ENCODE peak calls at places on chromosomes 12 and 14, in four cellular contexts. One of them, this sample, is unnamed.
A peak's percentile ranks its signal among the peaks of the same experiment; 100 is the strongest.

GRCh38 chr12:100473716-100474150 is at the start of gene NR1H4:
- DNase-seq in A673: no peak
- DNase-seq in AG04450: peak; percentile 16
- DNase-seq in uterus: no peak
- DNase-seq in this sample: no peak

GRCh38 chr12:100138048-100138907 is 4.4 kb downstream of the BLTP3B start:
- DNase-seq in A673: peak; percentile 44
- DNase-seq in AG04450: no peak
- DNase-seq in uterus: no peak
- DNase-seq in this sample: no peak

GRCh38 chr12:76646366-76646765 is 86.8 kb upstream of the OSBPL8 start:
- DNase-seq in A673: no peak
- DNase-seq in AG04450: no peak
- DNase-seq in uterus: no peak
- DNase-seq in this sample: no peak

GRCh38 chr12:89936631-89937030 is 228.0 kb upstream of the ATP2B1 start:
- DNase-seq in A673: no peak
- DNase-seq in AG04450: no peak
- DNase-seq in uterus: no peak
- DNase-seq in this sample: no peak

GRCh38 chr14:69044965-69045555 is 66.0 kb upstream of the ACTN1 start:
- DNase-seq in A673: no peak
- DNase-seq in AG04450: no peak
- DNase-seq in uterus: peak; percentile 73
- DNase-seq in this sample: peak; percentile 35

GRCh38 chr12:15180975-15181683 is 40.1 kb downstream of the RERG start:
- DNase-seq in A673: no peak
- DNase-seq in AG04450: no peak
- DNase-seq in uterus: no peak
- DNase-seq in this sample: no peak

GRCh38 chr14:52936437-52936836 is 14.4 kb downstream of the FERMT2 start:
- DNase-seq in A673: no peak
- DNase-seq in AG04450: no peak
- DNase-seq in uterus: no peak
- DNase-seq in this sample: no peak

GRCh38 chr12:82361461-82361915 is 3.2 kb downstream of the METTL25 start:
- DNase-seq in A673: no peak
- DNase-seq in AG04450: no peak
- DNase-seq in uterus: no peak
- DNase-seq in this sample: peak; percentile 17

GRCh38 chr12:121227294-121227693 is 17.4 kb downstream of the P2RX4 start:
- DNase-seq in A673: no peak
- DNase-seq in AG04450: no peak
- DNase-seq in uterus: no peak
- DNase-seq in this sample: no peak

GRCh38 chr12:117559978-117560377 is 198.6 kb upstream of the NOS1 start:
- DNase-seq in A673: no peak
- DNase-seq in AG04450: no peak
- DNase-seq in uterus: no peak
- DNase-seq in this sample: no peak

GRCh38 chr12:124390442-124391116 is 95.7 kb downstream of the RFLNA start:
- DNase-seq in A673: no peak
- DNase-seq in AG04450: no peak
- DNase-seq in uterus: no peak
- DNase-seq in this sample: no peak

GRCh38 chr14:92515510-92516343 is 2.1 kb downstream of the RIN3 start:
- DNase-seq in A673: no peak
- DNase-seq in AG04450: no peak
- DNase-seq in uterus: no peak
- DNase-seq in this sample: no peak

GRCh38 chr14:105387530-105387922 is 10.8 kb upstream of the TEX22 start:
- DNase-seq in A673: no peak
- DNase-seq in AG04450: no peak
- DNase-seq in uterus: no peak
- DNase-seq in this sample: no peak

GRCh38 chr12:52682938-52683574 is 2.8 kb upstream of the KRT1 start:
- DNase-seq in A673: no peak
- DNase-seq in AG04450: no peak
- DNase-seq in uterus: no peak
- DNase-seq in this sample: no peak

GRCh38 chr12:62776997-62777396 is 158.0 kb downstream of the PPM1H start:
- DNase-seq in A673: no peak
- DNase-seq in AG04450: no peak
- DNase-seq in uterus: no peak
- DNase-seq in this sample: no peak

GRCh38 chr14:91754185-91754584 is 22.3 kb upstream of the CATSPERB start:
- DNase-seq in A673: no peak
- DNase-seq in AG04450: no peak
- DNase-seq in uterus: no peak
- DNase-seq in this sample: peak; percentile 16

GRCh38 chr12:79834712-79835376 is 100.1 kb downstream of the PPP1R12A start:
- DNase-seq in A673: no peak
- DNase-seq in AG04450: no peak
- DNase-seq in uterus: no peak
- DNase-seq in this sample: no peak

GRCh38 chr14:100612879-100613455 is 25.8 kb upstream of the BEGAIN start:
- DNase-seq in A673: no peak
- DNase-seq in AG04450: no peak
- DNase-seq in uterus: no peak
- DNase-seq in this sample: no peak

GRCh38 chr12:68158427-68158826 is 1.1 kb downstream of the IFNG start:
- DNase-seq in A673: peak; percentile 44
- DNase-seq in AG04450: no peak
- DNase-seq in uterus: no peak
- DNase-seq in this sample: no peak

GRCh38 chr12:15205341-15206010 is 15.7 kb downstream of the RERG start:
- DNase-seq in A673: no peak
- DNase-seq in AG04450: no peak
- DNase-seq in uterus: no peak
- DNase-seq in this sample: no peak

GRCh38 chr14:64510825-64511679 is 6.5 kb downstream of the ZBTB1 start:
- DNase-seq in A673: peak; percentile 84
- DNase-seq in AG04450: peak; percentile 34
- DNase-seq in uterus: peak; percentile 47
- DNase-seq in this sample: peak; percentile 69

GRCh38 chr12:104998423-104999346 is 12.6 kb downstream of the NOPCHAP1 start:
- DNase-seq in A673: no peak
- DNase-seq in AG04450: no peak
- DNase-seq in uterus: no peak
- DNase-seq in this sample: no peak

GRCh38 chr12:103679771-103680170 is 92.7 kb downstream of the STAB2 start:
- DNase-seq in A673: no peak
- DNase-seq in AG04450: no peak
- DNase-seq in uterus: no peak
- DNase-seq in this sample: no peak

GRCh38 chr14:88189040-88189839 is 133.8 kb downstream of the KCNK10 start:
- DNase-seq in A673: peak; percentile 86
- DNase-seq in AG04450: peak; percentile 65
- DNase-seq in uterus: peak; percentile 46
- DNase-seq in this sample: no peak

GRCh38 chr12:106118278-106118820 is 20.4 kb downstream of the NUAK1 start:
- DNase-seq in A673: no peak
- DNase-seq in AG04450: no peak
- DNase-seq in uterus: no peak
- DNase-seq in this sample: no peak

GRCh38 chr14:90520326-90520725 is 123.5 kb downstream of the CALM1 start:
- DNase-seq in A673: no peak
- DNase-seq in AG04450: no peak
- DNase-seq in uterus: no peak
- DNase-seq in this sample: no peak

GRCh38 chr12:30996752-30997151 is 70.2 kb downstream of the TSPAN11 start:
- DNase-seq in A673: no peak
- DNase-seq in AG04450: no peak
- DNase-seq in uterus: no peak
- DNase-seq in this sample: no peak

GRCh38 chr14:24310387-24310665 is 386 bp downstream of the LTB4R2 start:
- DNase-seq in A673: no peak
- DNase-seq in AG04450: no peak
- DNase-seq in uterus: no peak
- DNase-seq in this sample: no peak

GRCh38 chr14:24309538-24310386 is at the start of gene LTB4R2:
- DNase-seq in A673: no peak
- DNase-seq in AG04450: no peak
- DNase-seq in uterus: no peak
- DNase-seq in this sample: no peak

GRCh38 chr14:24307575-24308341 is at the start of gene CIDEB:
- DNase-seq in A673: peak; percentile 69
- DNase-seq in AG04450: no peak
- DNase-seq in uterus: peak; percentile 52
- DNase-seq in this sample: peak; percentile 58

GRCh38 chr14:24307156-24307574 is 612 bp downstream of the CIDEB start:
- DNase-seq in A673: no peak
- DNase-seq in AG04450: no peak
- DNase-seq in uterus: no peak
- DNase-seq in this sample: no peak

GRCh38 chr14:24308342-24309124 is 756 bp upstream of the CIDEB start:
- DNase-seq in A673: no peak
- DNase-seq in AG04450: no peak
- DNase-seq in uterus: no peak
- DNase-seq in this sample: no peak
- TF ChIP-seq CTCF in A673: no peak
- TF ChIP-seq CTCF in AG04450: no peak
- TF ChIP-seq CTCF in uterus: no peak
- TF ChIP-seq CTCF in this sample: no peak

GRCh38 chr12:95996034-95996658 is at the start of gene HAL:
- DNase-seq in A673: peak; percentile 26
- DNase-seq in AG04450: no peak
- DNase-seq in uterus: no peak
- DNase-seq in this sample: no peak
- H3K9me3 ChIP-seq in A673: no peaks in the 10 kb centered on the region
- H3K9me3 ChIP-seq in AG04450: peaks cover 4% of the 10 kb centered on the region
- H3K9me3 ChIP-seq in uterus: no peaks in the 10 kb centered on the region
- H3K9me3 ChIP-seq in this sample: no peaks in the 10 kb centered on the region

DNA sequence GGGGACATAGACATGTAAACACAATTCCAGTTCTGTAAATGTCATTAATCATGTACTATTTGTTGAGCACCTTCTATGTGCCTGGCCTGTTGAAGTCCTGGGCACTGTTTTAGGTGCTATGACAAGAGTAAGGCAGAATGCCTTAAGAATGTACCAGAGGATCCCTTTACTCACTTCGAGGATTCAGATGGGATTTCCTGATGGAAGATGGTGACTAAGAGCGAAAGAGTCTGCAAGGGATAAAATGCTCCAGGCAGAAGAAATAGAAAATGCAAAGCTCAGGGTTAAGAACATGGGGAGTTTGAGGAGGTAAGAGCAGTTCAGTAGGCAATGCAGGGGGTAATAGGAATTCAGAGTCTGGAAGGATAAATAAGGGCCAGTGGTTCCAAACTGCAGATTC is 671.3 kb upstream of the TBX3 start:
- DNase-seq in A673: no peak
- DNase-seq in AG04450: no peak
- DNase-seq in uterus: no peak
- DNase-seq in this sample: no peak
- H3K27ac ChIP-seq in A673: no peak overlapping the region
- H3K27ac ChIP-seq in AG04450: no peak overlapping the region
- H3K27ac ChIP-seq in uterus: no peak overlapping the region
- H3K27ac ChIP-seq in this sample: no peak overlapping the region

DNA sequence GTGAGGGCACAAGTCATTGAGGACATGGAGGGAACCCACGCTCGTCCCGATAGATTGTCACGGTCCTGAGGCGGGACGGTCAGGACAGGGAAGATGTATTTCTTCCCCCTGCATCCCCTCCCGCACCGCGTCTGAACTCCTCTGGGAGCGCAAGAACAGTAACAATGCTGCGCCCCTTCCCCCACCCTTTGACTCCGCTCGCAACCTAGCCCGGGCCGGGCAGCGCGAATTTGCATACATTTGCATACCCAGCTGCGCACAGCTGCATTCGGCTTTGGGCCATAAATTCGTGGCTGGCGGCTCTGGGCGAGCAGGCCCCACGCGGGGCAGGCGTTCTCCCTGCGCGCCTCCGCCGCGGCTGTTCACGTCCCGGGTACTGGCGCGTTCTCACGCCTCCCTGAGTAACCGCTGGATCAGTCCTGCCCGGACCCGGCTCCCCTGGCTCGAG is 29.0 kb upstream of the SMUG1 start:
- DNase-seq in A673: peak; percentile 74
- DNase-seq in AG04450: no peak
- DNase-seq in uterus: no peak
- DNase-seq in this sample: no peak
- TF ChIP-seq CTCF in A673: no peak
- TF ChIP-seq CTCF in AG04450: peak; percentile 2
- TF ChIP-seq CTCF in uterus: no peak
- TF ChIP-seq CTCF in this sample: no peak

DNA sequence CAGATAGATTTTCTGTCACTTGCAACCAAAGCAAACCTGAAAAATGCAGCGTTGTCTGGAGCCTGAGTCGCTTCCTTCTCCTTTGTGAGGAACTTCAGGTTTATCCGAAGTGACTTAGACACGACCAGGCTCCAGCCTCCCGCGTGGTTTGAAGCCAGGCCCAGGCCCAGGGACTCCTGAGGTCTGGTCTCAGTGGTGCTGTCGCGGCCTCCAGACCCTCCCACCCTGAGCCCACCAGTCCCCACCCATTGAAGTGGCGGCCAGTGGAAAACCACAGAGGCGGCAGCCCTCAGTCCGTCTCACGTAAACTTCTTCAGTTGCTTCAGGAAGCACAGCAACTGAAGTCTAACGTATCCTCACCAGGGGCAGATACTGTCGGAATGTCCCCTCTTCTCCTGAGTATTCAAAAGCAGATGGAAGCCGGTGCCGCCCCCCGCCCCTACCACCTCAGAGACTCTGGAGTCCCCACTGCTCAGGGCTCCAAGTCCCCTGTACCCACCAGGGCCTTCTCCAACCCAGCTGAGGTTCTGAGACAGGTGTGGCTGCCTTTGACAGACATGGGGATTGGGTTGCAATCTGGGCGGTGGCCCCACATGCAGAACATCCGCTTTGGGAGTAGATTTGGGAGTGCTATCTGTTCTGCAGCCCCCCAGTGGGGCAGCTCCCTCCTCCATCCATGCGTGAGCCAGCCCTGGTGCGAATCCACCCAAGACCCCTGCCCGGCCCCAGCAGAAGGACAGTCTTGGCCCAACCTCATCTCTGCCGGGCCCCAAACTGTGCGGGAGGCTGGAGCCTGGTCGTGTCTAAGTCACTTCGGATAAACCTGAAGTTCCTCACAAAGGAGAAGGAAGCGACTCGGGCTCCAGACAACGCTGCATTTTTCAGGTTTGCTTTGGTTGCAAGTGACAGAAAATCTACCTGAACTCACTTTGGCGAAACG is 26.6 kb upstream of the GALNT9 start:
- DNase-seq in A673: no peak
- DNase-seq in AG04450: no peak
- DNase-seq in uterus: no peak
- DNase-seq in this sample: no peak
- H3K9me3 ChIP-seq in A673: no peaks in the 10 kb centered on the region
- H3K9me3 ChIP-seq in AG04450: peaks cover 99% of the 10 kb centered on the region
- H3K9me3 ChIP-seq in uterus: no peaks in the 10 kb centered on the region
- H3K9me3 ChIP-seq in this sample: no peaks in the 10 kb centered on the region

GRCh38 chr12:66020481-66020880 is 110.1 kb downstream of the LLPH start:
- DNase-seq in A673: no peak
- DNase-seq in AG04450: no peak
- DNase-seq in uterus: no peak
- DNase-seq in this sample: no peak

GRCh38 chr12:66013224-66013623 is 117.3 kb downstream of the LLPH start:
- DNase-seq in A673: no peak
- DNase-seq in AG04450: no peak
- DNase-seq in uterus: no peak
- DNase-seq in this sample: no peak

GRCh38 chr12:66014818-66015217 is 115.7 kb downstream of the LLPH start:
- DNase-seq in A673: no peak
- DNase-seq in AG04450: peak; percentile 30
- DNase-seq in uterus: no peak
- DNase-seq in this sample: no peak

GRCh38 chr12:66017736-66018135 is 112.8 kb downstream of the LLPH start:
- DNase-seq in A673: no peak
- DNase-seq in AG04450: no peak
- DNase-seq in uterus: no peak
- DNase-seq in this sample: no peak
- H3K27ac ChIP-seq in A673: no peak overlapping the region
- H3K27ac ChIP-seq in AG04450: no peak overlapping the region
- H3K27ac ChIP-seq in uterus: no peak overlapping the region
- H3K27ac ChIP-seq in this sample: no peak overlapping the region